ENCODE peak calls at places on chromosomes 3 and 15, in eight cellular contexts. O, X, T, V, G, Z, L and R are unnamed samples.

GRCh38 chr3:187319699-187320302 is 28.3 kb upstream of the MASP1 start:
- DNase-seq in O (peak; percentile 72), X (peak; percentile 32), T (peak; percentile 68), V (peak; percentile 60), G (peak; percentile 50), Z (peak; percentile 70), L (peak; percentile 78), R (peak; percentile 17)

GRCh38 chr3:10420745-10421475 is 84.5 kb downstream of the ATP2B2 start:
- DNase-seq in O (no peak), X (no peak), T (no peak), V (no peak), G (no peak), Z (no peak), L (no peak), R (no peak)

GRCh38 chr3:139718415-139718814 is 40.6 kb upstream of the NMNAT3 start:
- DNase-seq in O (no peak), X (peak; percentile 25), T (peak; percentile 10), V (no peak), G (peak; percentile 33), Z (peak; percentile 3), L (no peak), R (peak; percentile 19)

GRCh38 chr15:98909968-98910885 is 97.4 kb downstream of the PGPEP1L start:
- DNase-seq in O (no peak), X (no peak), T (no peak), V (no peak), G (no peak), Z (no peak), L (no peak), R (no peak)

GRCh38 chr3:16999871-17000270 is 115.1 kb downstream of the PLCL2 start:
- DNase-seq in O (no peak), X (no peak), T (no peak), V (no peak), G (no peak), Z (no peak), L (no peak), R (no peak)

GRCh38 chr15:67510597-67511225 is 10.2 kb upstream of the C15orf61 start:
- DNase-seq in O (no peak), X (peak; percentile 66), T (no peak), V (no peak), G (no peak), Z (peak; percentile 80), L (no peak), R (no peak)

GRCh38 chr3:24052446-24052845 is 107.4 kb downstream of the NR1D2 start:
- DNase-seq in O (no peak), X (no peak), T (no peak), V (no peak), G (no peak), Z (no peak), L (no peak), R (no peak)

GRCh38 chr15:39591896-39592315 is 11.0 kb downstream of the THBS1 start:
- DNase-seq in O (no peak), X (no peak), T (no peak), V (no peak), G (no peak), Z (peak; percentile 46), L (no peak), R (no peak)

GRCh38 chr3:171804618-171805389 is 5.5 kb downstream of the PLD1 start:
- DNase-seq in O (no peak), X (peak; percentile 76), T (no peak), V (no peak), G (no peak), Z (no peak), L (no peak), R (no peak)

GRCh38 chr15:79629687-79630086 is 197.6 kb downstream of the MINAR1 start:
- DNase-seq in O (no peak), X (peak; percentile 84), T (no peak), V (no peak), G (no peak), Z (peak; percentile 41), L (peak; percentile 86), R (no peak)

GRCh38 chr3:128276151-128276445 is 122.8 kb downstream of the EEFSEC start:
- DNase-seq in O (no peak), X (no peak), T (no peak), V (no peak), G (no peak), Z (no peak), L (no peak), R (no peak)

GRCh38 chr3:149319750-149320149 is 13.7 kb downstream of the TM4SF18 start:
- DNase-seq in O (no peak), X (no peak), T (no peak), V (no peak), G (no peak), Z (no peak), L (no peak), R (no peak)

GRCh38 chr3:52280046-52280445 is 1.6 kb upstream of the WDR82 start:
- DNase-seq in O (no peak), X (peak; percentile 52), T (no peak), V (no peak), G (no peak), Z (no peak), L (no peak), R (no peak)

GRCh38 chr3:71510485-71510884 is 73.0 kb downstream of the FOXP1 start:
- DNase-seq in O (no peak), X (peak; percentile 80), T (peak; percentile 15), V (peak; percentile 68), G (no peak), Z (peak; percentile 64), L (no peak), R (no peak)

GRCh38 chr15:34043391-34043790 is 4.4 kb upstream of the AVEN start:
- DNase-seq in O (no peak), X (no peak), T (no peak), V (no peak), G (no peak), Z (no peak), L (no peak), R (no peak)

GRCh38 chr15:62071711-62072308 is 5.0 kb downstream of the C2CD4A start:
- DNase-seq in O (no peak), X (no peak), T (no peak), V (peak; percentile 59), G (no peak), Z (peak; percentile 57), L (no peak), R (no peak)

GRCh38 chr3:51622868-51623267 is 48.2 kb upstream of the TEX264 start:
- DNase-seq in O (no peak), X (peak; percentile 14), T (no peak), V (no peak), G (no peak), Z (peak; percentile 72), L (no peak), R (no peak)

GRCh38 chr3:72163809-72164634 is 379.1 kb upstream of the PROK2 start:
- DNase-seq in O (no peak), X (no peak), T (no peak), V (peak; percentile 99), G (no peak), Z (no peak), L (no peak), R (no peak)

GRCh38 chr3:118863731-118864322 is 170.8 kb downstream of the IGSF11 start:
- DNase-seq in O (no peak), X (no peak), T (no peak), V (peak; percentile 18), G (no peak), Z (no peak), L (no peak), R (no peak)
- TF ChIP-seq CTCF in O (no peak), X (no peak), T (no peak), V (peak; percentile 60), G (no peak), Z (no peak), L (no peak), R (peak; percentile 12)

GRCh38 chr15:37109151-37109912 is 9.0 kb upstream of the MEIS2 start:
- DNase-seq in O (no peak), X (no peak), T (no peak), V (no peak), G (no peak), Z (no peak), L (no peak), R (no peak)

GRCh38 chr15:37109952-37110630 is 9.7 kb upstream of the MEIS2 start:
- DNase-seq in O (no peak), X (no peak), T (no peak), V (no peak), G (peak; percentile 64), Z (no peak), L (peak; percentile 88), R (no peak)

GRCh38 chr15:37112963-37113362 is 12.6 kb upstream of the MEIS2 start:
- DNase-seq in O (no peak), X (no peak), T (no peak), V (no peak), G (no peak), Z (no peak), L (no peak), R (no peak)

GRCh38 chr15:37112171-37112570 is 11.8 kb upstream of the MEIS2 start:
- DNase-seq in O (no peak), X (no peak), T (no peak), V (no peak), G (no peak), Z (no peak), L (no peak), R (no peak)

DNA sequence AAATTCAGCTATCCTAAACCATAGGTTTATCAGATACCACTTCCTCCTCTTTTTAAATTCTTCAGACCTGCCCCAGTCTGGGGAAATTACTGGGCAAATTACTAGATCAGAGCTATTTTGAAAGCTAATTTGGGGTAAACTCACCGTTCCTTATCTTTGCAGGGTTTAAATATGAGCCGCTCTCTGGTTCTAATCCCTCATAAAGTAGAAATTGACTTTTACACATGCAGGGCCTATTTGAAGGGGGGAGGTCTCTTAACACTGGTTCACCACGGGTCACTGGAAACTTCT is 11.0 kb upstream of the MEIS2 start:
- DNase-seq in O (no peak), X (no peak), T (no peak), V (no peak), G (no peak), Z (no peak), L (no peak), R (no peak)
- H3K27ac ChIP-seq in O (no peak overlapping the region), X (no peak overlapping the region), T (no peak overlapping the region), V (no peak overlapping the region), G (no peak overlapping the region), Z (no peak overlapping the region), L (peak overlapping the region; percentile 89), R (no peak overlapping the region)

GRCh38 chr15:41544650-41545015 is 576 bp upstream of the RPAP1 start:
- DNase-seq in O (peak; percentile 89), X (no peak), T (peak; percentile 9), V (no peak), G (peak; percentile 56), Z (no peak), L (no peak), R (no peak)
- TF ChIP-seq CTCF in O (no peak), X (no peak), T (no peak), V (no peak), G (no peak), Z (no peak), L (no peak), R (no peak)

GRCh38 chr3:177538743-177539730 is 341.8 kb upstream of the TBL1XR1 start:
- DNase-seq in O (no peak), X (no peak), T (no peak), V (peak; percentile 25), G (no peak), Z (peak; percentile 8), L (no peak), R (no peak)

GRCh38 chr3:177536873-177537272 is 339.6 kb upstream of the TBL1XR1 start:
- DNase-seq in O (no peak), X (no peak), T (no peak), V (no peak), G (no peak), Z (no peak), L (no peak), R (no peak)

GRCh38 chr3:177537612-177538011 is 340.3 kb upstream of the TBL1XR1 start:
- DNase-seq in O (no peak), X (no peak), T (no peak), V (no peak), G (no peak), Z (no peak), L (no peak), R (no peak)

GRCh38 chr3:177538064-177538742 is 340.9 kb upstream of the TBL1XR1 start:
- DNase-seq in O (no peak), X (peak; percentile 70), T (no peak), V (no peak), G (peak; percentile 31), Z (peak; percentile 69), L (no peak), R (no peak)
- H3K27ac ChIP-seq in O (peak overlapping the region; percentile 19), X (no peak overlapping the region), T (no peak overlapping the region), V (no peak overlapping the region), G (no peak overlapping the region), Z (no peak overlapping the region), L (no peak overlapping the region), R (no peak overlapping the region)